ENCODE peak calls at places on chromosomes 3 and 15, in ten cellular contexts. W is AG04450, U is Peyer's patch, Q is aorta, C is cardiac muscle cell, T is breast epithelium, O is hepatocyte, M is PC-3, A is OCI-LY7, Y is lower lobe of right lung. J is an unnamed sample.

GRCh38 chr3:111668912-111669488 is 73.9 kb upstream of the ZBED2 start:
- DNase-seq in W (peak; percentile 37), U (no peak), Q (no peak), C (peak; percentile 74), T (no peak), O (peak; percentile 74), M (peak; percentile 81), A (peak; percentile 74), Y (no peak), J (no peak)

GRCh38 chr3:195855471-195856409 is 44.0 kb upstream of the MUC4 start:
- DNase-seq in W (no peak), U (no peak), Q (no peak), C (no peak), T (no peak), O (no peak), M (peak; percentile 53), A (peak; percentile 25), Y (no peak), J (no peak)

GRCh38 chr15:67979281-67979680 is 74.8 kb upstream of the PIAS1 start:
- DNase-seq in W (no peak), U (no peak), Q (no peak), C (no peak), T (no peak), O (no peak), M (no peak), A (no peak), Y (no peak), J (no peak)

GRCh38 chr3:167559922-167560321 is 86.1 kb upstream of the SERPINI2 start:
- DNase-seq in W (no peak), U (no peak), Q (no peak), C (no peak), T (no peak), O (no peak), M (no peak), A (no peak), Y (no peak), J (no peak)

GRCh38 chr3:182792901-182793662 is at the start of gene ATP11B:
- DNase-seq in W (no peak), U (peak; percentile 92), Q (peak; percentile 78), C (peak; percentile 53), T (peak; percentile 60), O (peak; percentile 88), M (peak; percentile 62), A (peak; percentile 88), Y (peak; percentile 88), J (peak; percentile 78)

GRCh38 chr3:135165260-135165659 is 370.2 kb downstream of the EPHB1 start:
- DNase-seq in W (no peak), U (no peak), Q (no peak), C (no peak), T (no peak), O (no peak), M (no peak), A (no peak), Y (no peak), J (no peak)

GRCh38 chr3:72960812-72961518 is 35.6 kb upstream of the PPP4R2 start:
- DNase-seq in W (peak; percentile 33), U (peak; percentile 55), Q (peak; percentile 53), C (peak; percentile 93), T (no peak), O (peak; percentile 86), M (no peak), A (no peak), Y (no peak), J (peak; percentile 38)

GRCh38 chr15:44788748-44789147 is 52.4 kb downstream of the TRIM69 start:
- DNase-seq in W (no peak), U (no peak), Q (no peak), C (peak; percentile 30), T (no peak), O (no peak), M (no peak), A (no peak), Y (no peak), J (no peak)

GRCh38 chr15:69275104-69275670 is 23.5 kb upstream of the PAQR5 start:
- DNase-seq in W (no peak), U (no peak), Q (no peak), C (peak; percentile 85), T (no peak), O (peak; percentile 52), M (no peak), A (no peak), Y (no peak), J (no peak)

GRCh38 chr3:23712095-23712494 is 93.7 kb upstream of the UBE2E1 start:
- DNase-seq in W (no peak), U (no peak), Q (no peak), C (no peak), T (no peak), O (no peak), M (no peak), A (peak; percentile 29), Y (no peak), J (no peak)

GRCh38 chr3:115341208-115341607 is 194.1 kb upstream of the ZBTB20 start:
- DNase-seq in W (no peak), U (no peak), Q (no peak), C (peak; percentile 62), T (no peak), O (peak; percentile 3), M (peak; percentile 80), A (no peak), Y (no peak), J (no peak)

DNA sequence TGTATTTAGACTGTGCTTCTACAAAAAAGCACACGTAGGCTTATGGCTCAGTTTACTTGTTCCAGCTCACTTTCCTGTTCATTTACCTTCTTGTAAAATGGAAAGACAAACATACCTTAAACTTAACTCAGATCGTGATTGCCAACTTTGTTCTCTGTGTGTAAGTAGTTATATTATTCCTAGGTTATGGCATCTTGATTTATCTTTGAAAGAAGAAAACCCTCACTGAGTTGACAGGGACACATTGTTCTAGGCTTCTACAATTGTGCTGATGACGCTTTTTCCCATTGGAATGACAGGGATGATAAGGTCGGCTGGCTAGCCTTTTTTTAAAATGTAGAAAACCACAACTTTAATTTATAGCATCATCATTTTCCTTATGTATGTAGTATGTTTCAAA is 140.7 kb downstream of the IGF1R start:
- DNase-seq in W (no peak), U (no peak), Q (no peak), C (no peak), T (no peak), O (no peak), M (peak; percentile 13), A (no peak), Y (no peak), J (no peak)
- H3K27ac ChIP-seq in W (no peak overlapping the region), U (no peak overlapping the region), Q (no peak overlapping the region), C (no peak overlapping the region), T (peak overlapping the region; percentile 52), O (peak overlapping the region; percentile 73), M (peak overlapping the region; percentile 1), A (no peak overlapping the region), Y (no peak overlapping the region), J (peak overlapping the region; percentile 30)

DNA sequence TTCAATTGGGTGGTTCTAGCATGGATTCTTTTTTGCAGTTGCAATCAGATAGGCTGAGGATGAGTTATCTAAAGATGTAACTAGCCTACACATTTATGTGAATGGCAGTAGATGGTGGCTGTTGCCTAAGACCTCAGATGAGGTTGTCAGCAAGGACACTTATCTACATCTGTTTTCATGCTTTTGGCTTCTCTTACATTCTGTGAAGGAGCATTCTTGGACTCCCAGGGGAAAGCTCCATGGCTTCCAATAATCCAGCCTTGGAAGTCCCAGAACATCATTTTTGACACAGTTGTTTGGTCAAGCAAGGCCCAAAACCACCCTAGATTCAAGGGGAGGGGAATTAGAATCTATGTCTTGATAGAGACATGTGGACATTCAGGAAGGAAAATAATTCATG is 332.2 kb upstream of the RBMS3 start:
- DNase-seq in W (no peak), U (no peak), Q (no peak), C (peak; percentile 52), T (no peak), O (no peak), M (no peak), A (no peak), Y (no peak), J (no peak)
- H3K4me3 ChIP-seq in W (no peak overlapping the region), U (no peak overlapping the region), Q (no peak overlapping the region), C (no peak overlapping the region), T (no peak overlapping the region), O (no peak overlapping the region), M (no peak overlapping the region), A (no peak overlapping the region), Y (no peak overlapping the region), J (no peak overlapping the region)

DNA sequence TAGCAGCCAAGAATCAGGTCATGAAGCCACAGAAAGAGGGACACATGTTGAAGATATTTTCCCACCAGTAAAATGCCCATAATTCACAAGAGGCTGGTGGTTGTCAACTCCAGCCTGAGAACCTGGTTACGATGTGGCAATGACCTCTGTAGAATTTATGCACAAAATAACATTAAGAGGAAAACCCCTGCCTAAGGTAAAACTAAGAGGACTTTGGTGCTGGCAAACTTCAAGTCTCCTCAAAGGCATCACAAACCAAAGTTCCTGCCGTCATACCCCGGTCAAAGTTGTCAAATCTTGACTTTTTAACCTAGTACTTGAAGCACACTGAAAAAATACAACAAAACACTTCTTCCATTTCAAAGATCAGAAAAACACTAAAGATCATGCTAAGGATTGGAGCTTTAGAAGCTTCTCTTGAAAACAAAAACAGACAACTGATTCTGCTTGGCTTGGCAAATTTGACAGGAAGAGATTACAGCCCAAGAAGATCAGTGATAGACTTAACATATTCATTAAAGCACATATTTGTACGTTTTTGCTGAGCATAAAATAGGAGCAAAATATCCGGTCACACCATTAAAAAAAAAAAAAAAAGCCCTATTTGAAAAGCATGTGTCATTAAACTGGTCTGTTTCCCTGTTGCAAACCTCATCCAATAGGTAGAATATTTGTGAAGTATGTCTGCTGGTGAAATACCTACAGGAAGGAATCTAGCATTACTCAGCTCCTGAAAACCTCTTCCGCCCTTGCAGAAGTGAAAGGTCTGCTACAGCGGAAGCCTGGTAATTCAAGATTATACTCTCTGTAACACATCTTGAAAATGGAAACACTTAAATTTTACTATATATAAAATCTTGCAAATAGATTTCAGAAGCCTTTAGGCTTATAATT is 22.8 kb downstream of the EIF4E3 start:
- DNase-seq in W (no peak), U (no peak), Q (no peak), C (no peak), T (no peak), O (no peak), M (peak; percentile 52), A (no peak), Y (no peak), J (no peak)
- H3K27ac ChIP-seq in W (no peak overlapping the region), U (no peak overlapping the region), Q (no peak overlapping the region), C (no peak overlapping the region), T (no peak overlapping the region), O (no peak overlapping the region), M (no peak overlapping the region), A (no peak overlapping the region), Y (peak overlapping the region; percentile 32), J (no peak overlapping the region)

GRCh38 chr3:124885466-124886167 is 1.5 kb downstream of the ITGB5 start:
- DNase-seq in W (no peak), U (no peak), Q (no peak), C (peak; percentile 42), T (no peak), O (no peak), M (no peak), A (no peak), Y (no peak), J (no peak)
- H3K4me3 ChIP-seq in W (peak overlapping the region; percentile 70), U (peak overlapping the region; percentile 89), Q (peak overlapping the region; percentile 60), C (peak overlapping the region; percentile 96), T (peak overlapping the region; percentile 84), O (peak overlapping the region; percentile 89), M (peak overlapping the region; percentile 82), A (no peak overlapping the region), Y (peak overlapping the region; percentile 76), J (peak overlapping the region; percentile 94)

J was measured in left ventricle myocardium inferior.